ENCODE peak calls at places on chromosomes 5 and 9, in seven cellular contexts. One of them, this sample, is unnamed.

GRCh38 chr5:45113726-45114125 is 305.0 kb downstream of the MRPS30 start:
- DNase-seq in esophagus squamous epithelium: no peak
- DNase-seq in GM23248: no peak
- DNase-seq in H1: no peak
- DNase-seq in CD8-positive, alpha-beta T cell: no peak
- DNase-seq in IMR-90: no peak
- DNase-seq in pancreas: no peak
- DNase-seq in this sample: no peak

GRCh38 chr5:1983919-1984695 is 101.4 kb upstream of the IRX4 start:
- DNase-seq in H1: no peak
- DNase-seq in pancreas: no peak
- DNase-seq in IMR-90: no peak
- DNase-seq in CD8-positive, alpha-beta T cell: no peak
- DNase-seq in esophagus squamous epithelium: no peak
- DNase-seq in GM23248: no peak
- DNase-seq in this sample: no peak

GRCh38 chr5:38616061-38616460 is 59.6 kb upstream of the LIFR start:
- DNase-seq in pancreas: no peak
- DNase-seq in CD8-positive, alpha-beta T cell: no peak
- DNase-seq in esophagus squamous epithelium: no peak
- DNase-seq in H1: no peak
- DNase-seq in IMR-90: no peak
- DNase-seq in GM23248: peak; percentile 48
- DNase-seq in this sample: no peak

GRCh38 chr5:41736641-41737040 is 133.6 kb downstream of the OXCT1 start:
- DNase-seq in H1: no peak
- DNase-seq in GM23248: peak; percentile 39
- DNase-seq in esophagus squamous epithelium: no peak
- DNase-seq in IMR-90: peak; percentile 62
- DNase-seq in CD8-positive, alpha-beta T cell: no peak
- DNase-seq in pancreas: no peak
- DNase-seq in this sample: no peak

GRCh38 chr5:150670275-150670960 is 9.4 kb downstream of the MYOZ3 start:
- DNase-seq in esophagus squamous epithelium: no peak
- DNase-seq in GM23248: no peak
- DNase-seq in H1: no peak
- DNase-seq in pancreas: no peak
- DNase-seq in IMR-90: no peak
- DNase-seq in CD8-positive, alpha-beta T cell: no peak
- DNase-seq in this sample: no peak

GRCh38 chr9:133589454-133590227 is 19.5 kb downstream of the FAM163B start:
- DNase-seq in H1: peak; percentile 95
- DNase-seq in CD8-positive, alpha-beta T cell: no peak
- DNase-seq in pancreas: no peak
- DNase-seq in esophagus squamous epithelium: no peak
- DNase-seq in IMR-90: no peak
- DNase-seq in GM23248: no peak
- DNase-seq in this sample: no peak

GRCh38 chr9:91948061-91948422 is 2.0 kb downstream of the ROR2 start:
- DNase-seq in H1: no peak
- DNase-seq in pancreas: no peak
- DNase-seq in IMR-90: peak; percentile 16
- DNase-seq in esophagus squamous epithelium: no peak
- DNase-seq in GM23248: peak; percentile 61
- DNase-seq in CD8-positive, alpha-beta T cell: no peak
- DNase-seq in this sample: no peak

GRCh38 chr9:133773889-133774655 is 35.9 kb upstream of the SARDH start:
- DNase-seq in esophagus squamous epithelium: no peak
- DNase-seq in pancreas: no peak
- DNase-seq in GM23248: no peak
- DNase-seq in IMR-90: peak; percentile 91
- DNase-seq in CD8-positive, alpha-beta T cell: no peak
- DNase-seq in H1: no peak
- DNase-seq in this sample: no peak

GRCh38 chr5:96043471-96043870 is 81.8 kb upstream of the ELL2 start:
- DNase-seq in CD8-positive, alpha-beta T cell: no peak
- DNase-seq in pancreas: no peak
- DNase-seq in esophagus squamous epithelium: no peak
- DNase-seq in GM23248: no peak
- DNase-seq in H1: no peak
- DNase-seq in IMR-90: no peak
- DNase-seq in this sample: no peak

GRCh38 chr5:160296496-160296895 is 15.9 kb downstream of the CCNJL start:
- DNase-seq in pancreas: no peak
- DNase-seq in H1: no peak
- DNase-seq in esophagus squamous epithelium: no peak
- DNase-seq in GM23248: no peak
- DNase-seq in IMR-90: no peak
- DNase-seq in CD8-positive, alpha-beta T cell: no peak
- DNase-seq in this sample: no peak

GRCh38 chr5:78009937-78010527 is 233.9 kb upstream of the TBCA start:
- DNase-seq in pancreas: no peak
- DNase-seq in H1: no peak
- DNase-seq in esophagus squamous epithelium: no peak
- DNase-seq in IMR-90: peak; percentile 95
- DNase-seq in GM23248: peak; percentile 94
- DNase-seq in CD8-positive, alpha-beta T cell: no peak
- DNase-seq in this sample: no peak

GRCh38 chr9:111603041-111603440 is 3.6 kb upstream of the PTGR1 start:
- DNase-seq in CD8-positive, alpha-beta T cell: no peak
- DNase-seq in pancreas: no peak
- DNase-seq in H1: no peak
- DNase-seq in GM23248: no peak
- DNase-seq in IMR-90: no peak
- DNase-seq in esophagus squamous epithelium: no peak
- DNase-seq in this sample: no peak

GRCh38 chr5:143572671-143573070 is 169.2 kb upstream of the NR3C1 start:
- DNase-seq in esophagus squamous epithelium: no peak
- DNase-seq in CD8-positive, alpha-beta T cell: no peak
- DNase-seq in H1: no peak
- DNase-seq in GM23248: no peak
- DNase-seq in IMR-90: no peak
- DNase-seq in pancreas: no peak
- DNase-seq in this sample: no peak

GRCh38 chr5:10288600-10289213 is 19.0 kb downstream of the CMBL start:
- DNase-seq in H1: no peak
- DNase-seq in esophagus squamous epithelium: no peak
- DNase-seq in pancreas: peak; percentile 88
- DNase-seq in CD8-positive, alpha-beta T cell: no peak
- DNase-seq in GM23248: no peak
- DNase-seq in IMR-90: no peak
- DNase-seq in this sample: peak; percentile 45

GRCh38 chr9:137499858-137500661 is 40.9 kb upstream of the NSMF start:
- DNase-seq in H1: no peak
- DNase-seq in IMR-90: no peak
- DNase-seq in esophagus squamous epithelium: no peak
- DNase-seq in pancreas: no peak
- DNase-seq in CD8-positive, alpha-beta T cell: no peak
- DNase-seq in GM23248: no peak
- DNase-seq in this sample: no peak

GRCh38 chr9:111000202-111000601 is 38.1 kb downstream of the LPAR1 start:
- DNase-seq in CD8-positive, alpha-beta T cell: no peak
- DNase-seq in H1: no peak
- DNase-seq in esophagus squamous epithelium: no peak
- DNase-seq in GM23248: no peak
- DNase-seq in pancreas: peak; percentile 27
- DNase-seq in IMR-90: no peak
- DNase-seq in this sample: no peak

GRCh38 chr5:131977212-131977604 is 31.7 kb upstream of the MEIKIN start:
- DNase-seq in IMR-90: no peak
- DNase-seq in esophagus squamous epithelium: no peak
- DNase-seq in pancreas: no peak
- DNase-seq in H1: no peak
- DNase-seq in CD8-positive, alpha-beta T cell: no peak
- DNase-seq in GM23248: no peak
- DNase-seq in this sample: no peak

GRCh38 chr5:43389679-43390329 is 22.4 kb downstream of the CCL28 start:
- DNase-seq in CD8-positive, alpha-beta T cell: no peak
- DNase-seq in esophagus squamous epithelium: no peak
- DNase-seq in IMR-90: peak; percentile 90
- DNase-seq in pancreas: peak; percentile 32
- DNase-seq in H1: peak; percentile 50
- DNase-seq in GM23248: peak; percentile 93
- DNase-seq in this sample: peak; percentile 25

GRCh38 chr5:32710335-32710858 is 724 bp upstream of the NPR3 start:
- DNase-seq in IMR-90: no peak
- DNase-seq in H1: peak; percentile 76
- DNase-seq in esophagus squamous epithelium: no peak
- DNase-seq in pancreas: no peak
- DNase-seq in CD8-positive, alpha-beta T cell: no peak
- DNase-seq in GM23248: peak; percentile 61
- DNase-seq in this sample: peak; percentile 20

DNA sequence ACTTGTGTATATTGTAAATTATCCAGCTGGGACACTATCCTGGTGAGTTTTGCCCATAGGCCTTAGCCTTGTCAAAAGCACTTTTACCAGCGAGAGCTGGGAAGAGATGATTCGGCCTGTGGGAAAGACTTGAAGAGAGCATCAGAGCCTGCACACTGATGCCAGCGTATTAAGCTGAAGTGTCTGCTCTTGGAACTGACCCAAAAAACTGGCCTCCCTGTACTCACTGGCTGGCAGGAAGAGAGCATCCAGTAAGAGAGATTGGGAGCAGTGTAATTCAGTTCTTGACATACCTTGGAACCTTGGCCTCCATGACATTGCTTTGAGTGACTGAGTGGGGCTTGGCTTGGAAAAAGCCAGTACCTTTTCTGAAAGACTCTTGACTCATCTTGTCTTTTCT is 73.7 kb downstream of the ZNF462 start:
- DNase-seq in IMR-90: no peak
- DNase-seq in GM23248: no peak
- DNase-seq in H1: no peak
- DNase-seq in esophagus squamous epithelium: no peak
- DNase-seq in CD8-positive, alpha-beta T cell: no peak
- DNase-seq in pancreas: no peak
- DNase-seq in this sample: no peak
- H3K36me3 ChIP-seq in IMR-90: peaks cover 37% of the 10 kb centered on the region
- H3K36me3 ChIP-seq in GM23248: peaks cover 7% of the 10 kb centered on the region
- H3K36me3 ChIP-seq in H1: peaks cover 83% of the 10 kb centered on the region
- H3K36me3 ChIP-seq in esophagus squamous epithelium: peaks cover 18% of the 10 kb centered on the region
- H3K36me3 ChIP-seq in CD8-positive, alpha-beta T cell: no peaks in the 10 kb centered on the region
- H3K36me3 ChIP-seq in pancreas: no peaks in the 10 kb centered on the region
- H3K36me3 ChIP-seq in this sample: no peaks in the 10 kb centered on the region

DNA sequence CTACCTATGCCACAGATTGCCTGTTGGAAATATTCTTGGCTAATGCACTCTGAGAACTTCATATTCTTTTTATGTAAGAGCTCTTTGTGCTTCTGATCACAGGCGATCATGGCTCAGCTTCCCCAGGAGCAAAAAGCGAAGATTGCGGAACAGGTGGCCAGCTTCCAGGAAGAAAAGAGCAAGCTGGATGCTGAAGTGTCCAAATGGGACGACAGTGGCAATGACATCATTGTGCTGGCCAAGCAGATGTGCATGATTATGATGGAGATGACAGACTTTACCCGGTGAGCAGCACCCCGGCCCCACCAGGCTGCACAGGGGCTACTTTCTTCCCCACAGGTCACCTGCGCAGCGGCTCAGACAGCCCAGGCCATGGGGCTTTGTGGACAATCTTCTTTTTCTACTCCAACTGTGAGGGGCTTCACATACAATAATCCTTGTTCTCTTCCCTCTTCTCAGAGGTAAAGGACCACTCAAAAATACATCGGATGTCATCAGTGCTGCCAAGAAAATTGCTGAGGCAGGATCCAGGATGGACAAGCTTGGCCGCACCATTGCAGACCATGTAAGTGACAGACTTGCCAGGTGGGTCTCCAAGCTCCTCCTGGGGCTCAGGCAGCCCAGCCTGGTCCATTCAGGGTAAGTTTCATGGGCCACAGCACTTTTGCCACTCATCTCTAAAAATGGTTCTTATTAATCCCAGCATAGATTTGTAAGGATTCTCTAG is 55.4 kb upstream of the LRRTM2 start:
- DNase-seq in pancreas: no peak
- DNase-seq in IMR-90: no peak
- DNase-seq in GM23248: no peak
- DNase-seq in esophagus squamous epithelium: no peak
- DNase-seq in H1: no peak
- DNase-seq in CD8-positive, alpha-beta T cell: no peak
- DNase-seq in this sample: no peak
- H3K36me3 ChIP-seq in pancreas: peaks cover 53% of the 10 kb centered on the region
- H3K36me3 ChIP-seq in IMR-90: peaks cover 82% of the 10 kb centered on the region
- H3K36me3 ChIP-seq in GM23248: peaks cover 59% of the 10 kb centered on the region
- H3K36me3 ChIP-seq in esophagus squamous epithelium: peaks cover 58% of the 10 kb centered on the region
- H3K36me3 ChIP-seq in H1: peaks cover 89% of the 10 kb centered on the region
- H3K36me3 ChIP-seq in CD8-positive, alpha-beta T cell: no peaks in the 10 kb centered on the region
- H3K36me3 ChIP-seq in this sample: peaks cover 29% of the 10 kb centered on the region

DNA sequence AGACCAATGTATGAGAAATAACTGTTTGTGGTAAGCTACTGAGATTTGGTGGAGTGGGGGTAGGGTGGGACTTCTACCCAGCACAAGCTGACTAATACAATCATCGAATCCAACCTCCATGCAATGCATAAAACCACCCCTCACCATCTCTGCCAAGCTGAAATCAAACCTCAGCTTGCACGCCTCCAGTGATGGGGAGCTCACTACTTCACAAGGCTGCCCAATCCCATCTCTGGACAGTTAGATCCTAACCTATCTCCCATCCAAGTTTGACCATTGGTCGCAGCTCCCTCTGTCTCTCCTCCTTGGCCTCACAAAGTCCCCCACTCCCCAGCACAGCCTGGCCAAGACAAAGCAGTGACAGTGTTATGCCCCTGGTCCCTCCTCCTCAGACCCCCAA is 47.0 kb upstream of the HRH2 start:
- DNase-seq in GM23248: no peak
- DNase-seq in H1: no peak
- DNase-seq in IMR-90: no peak
- DNase-seq in pancreas: no peak
- DNase-seq in CD8-positive, alpha-beta T cell: no peak
- DNase-seq in esophagus squamous epithelium: no peak
- DNase-seq in this sample: no peak
- H3K36me3 ChIP-seq in GM23248: no peaks in the 10 kb centered on the region
- H3K36me3 ChIP-seq in H1: peaks cover 4% of the 10 kb centered on the region
- H3K36me3 ChIP-seq in IMR-90: no peaks in the 10 kb centered on the region
- H3K36me3 ChIP-seq in pancreas: no peaks in the 10 kb centered on the region
- H3K36me3 ChIP-seq in CD8-positive, alpha-beta T cell: no peaks in the 10 kb centered on the region
- H3K36me3 ChIP-seq in esophagus squamous epithelium: no peaks in the 10 kb centered on the region
- H3K36me3 ChIP-seq in this sample: no peaks in the 10 kb centered on the region

DNA sequence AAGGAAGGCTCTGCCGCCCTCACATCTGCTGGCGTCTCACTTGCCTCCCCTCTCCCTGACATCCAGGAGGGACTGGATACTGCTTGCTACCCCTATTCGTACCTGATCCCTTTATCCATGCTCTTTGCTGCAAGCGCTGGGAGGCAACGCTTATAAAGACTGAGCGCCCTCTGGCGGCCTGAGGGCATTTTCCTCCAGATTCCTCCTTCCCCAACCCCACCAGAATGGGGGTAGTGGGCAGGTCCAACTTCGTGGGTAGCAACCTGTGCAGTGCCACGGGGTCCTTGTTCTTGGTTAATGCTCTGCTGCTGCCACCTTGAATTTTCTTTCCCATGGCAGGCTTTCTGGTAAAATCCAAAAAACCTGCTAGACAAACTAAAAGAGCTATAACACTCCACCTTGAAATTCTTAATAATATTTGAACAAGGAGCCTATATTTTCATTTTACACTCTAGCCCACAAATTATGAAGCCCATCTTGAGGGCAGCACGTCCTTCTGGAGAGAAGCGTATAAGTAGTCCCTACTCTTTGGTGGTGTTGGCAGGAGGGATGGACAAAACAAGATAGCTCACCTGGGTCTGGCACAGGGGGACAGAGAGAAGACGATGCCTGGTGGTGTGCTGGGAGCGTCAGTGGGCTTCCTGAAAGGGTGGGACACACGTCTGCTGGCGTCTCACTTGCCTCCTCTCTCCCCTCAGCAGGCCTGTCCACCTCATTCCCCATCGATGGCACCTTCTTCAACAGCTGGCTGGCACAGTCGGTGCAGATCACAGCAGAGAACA is 52.5 kb downstream of the JADE2 start:
- DNase-seq in H1: peak; percentile 94
- DNase-seq in GM23248: peak; percentile 91
- DNase-seq in pancreas: peak; percentile 57
- DNase-seq in IMR-90: peak; percentile 75
- DNase-seq in CD8-positive, alpha-beta T cell: peak; percentile 55
- DNase-seq in esophagus squamous epithelium: no peak
- DNase-seq in this sample: peak; percentile 37
- H3K36me3 ChIP-seq in H1: peaks cover 63% of the 10 kb centered on the region
- H3K36me3 ChIP-seq in GM23248: peaks cover 8% of the 10 kb centered on the region
- H3K36me3 ChIP-seq in pancreas: peaks cover 40% of the 10 kb centered on the region
- H3K36me3 ChIP-seq in IMR-90: peaks cover 61% of the 10 kb centered on the region
- H3K36me3 ChIP-seq in CD8-positive, alpha-beta T cell: peaks cover 56% of the 10 kb centered on the region
- H3K36me3 ChIP-seq in esophagus squamous epithelium: peaks cover 46% of the 10 kb centered on the region
- H3K36me3 ChIP-seq in this sample: peaks cover 52% of the 10 kb centered on the region